ENCODE peak calls at places on chromosomes 6 and 20, in ten cellular contexts. One of them, this sample, is unnamed.
A peak's percentile ranks its signal among the peaks of the same experiment; 100 is the strongest.

GRCh38 chr6:68634503-68635411 is at the start of gene ADGRB3:
- DNase-seq in bronchial epithelial cell: peak; percentile 27
- DNase-seq in AG04450: no peak
- DNase-seq in fibroblast of lung: peak; percentile 68
- DNase-seq in BE2C: peak; percentile 97
- DNase-seq in esophagus squamous epithelium: no peak
- DNase-seq in sigmoid colon: peak; percentile 89
- DNase-seq in hepatocyte: peak; percentile 92
- DNase-seq in left ventricle myocardium inferior: peak; percentile 86
- DNase-seq in GM12865: peak; percentile 82
- DNase-seq in this sample: peak; percentile 83

GRCh38 chr6:154112181-154112809 is 73.3 kb downstream of the OPRM1 start:
- DNase-seq in bronchial epithelial cell: peak; percentile 98
- DNase-seq in AG04450: no peak
- DNase-seq in fibroblast of lung: peak; percentile 20
- DNase-seq in BE2C: no peak
- DNase-seq in esophagus squamous epithelium: no peak
- DNase-seq in sigmoid colon: no peak
- DNase-seq in hepatocyte: no peak
- DNase-seq in left ventricle myocardium inferior: no peak
- DNase-seq in GM12865: no peak
- DNase-seq in this sample: no peak

GRCh38 chr6:152575621-152576150 is 61.5 kb downstream of the SYNE1 start:
- DNase-seq in bronchial epithelial cell: peak; percentile 99
- DNase-seq in AG04450: no peak
- DNase-seq in fibroblast of lung: peak; percentile 58
- DNase-seq in BE2C: no peak
- DNase-seq in esophagus squamous epithelium: no peak
- DNase-seq in sigmoid colon: no peak
- DNase-seq in hepatocyte: no peak
- DNase-seq in left ventricle myocardium inferior: no peak
- DNase-seq in GM12865: peak; percentile 36
- DNase-seq in this sample: no peak

GRCh38 chr6:138253731-138254130 is 35.4 kb upstream of the PBOV1 start:
- DNase-seq in bronchial epithelial cell: no peak
- DNase-seq in AG04450: no peak
- DNase-seq in fibroblast of lung: no peak
- DNase-seq in BE2C: no peak
- DNase-seq in esophagus squamous epithelium: no peak
- DNase-seq in sigmoid colon: no peak
- DNase-seq in hepatocyte: no peak
- DNase-seq in left ventricle myocardium inferior: no peak
- DNase-seq in GM12865: no peak
- DNase-seq in this sample: no peak

GRCh38 chr20:1830240-1830639 is 65.0 kb upstream of the SIRPA start:
- DNase-seq in bronchial epithelial cell: peak; percentile 98
- DNase-seq in AG04450: peak; percentile 94
- DNase-seq in fibroblast of lung: peak; percentile 98
- DNase-seq in BE2C: peak; percentile 56
- DNase-seq in esophagus squamous epithelium: no peak
- DNase-seq in sigmoid colon: no peak
- DNase-seq in hepatocyte: peak; percentile 81
- DNase-seq in left ventricle myocardium inferior: peak; percentile 82
- DNase-seq in GM12865: no peak
- DNase-seq in this sample: no peak

GRCh38 chr6:4486543-4487319 is 289.5 kb upstream of the CDYL start:
- DNase-seq in bronchial epithelial cell: no peak
- DNase-seq in AG04450: no peak
- DNase-seq in fibroblast of lung: peak; percentile 26
- DNase-seq in BE2C: no peak
- DNase-seq in esophagus squamous epithelium: no peak
- DNase-seq in sigmoid colon: no peak
- DNase-seq in hepatocyte: peak; percentile 27
- DNase-seq in left ventricle myocardium inferior: no peak
- DNase-seq in GM12865: no peak
- DNase-seq in this sample: no peak

GRCh38 chr6:117326396-117326795 is 61.0 kb downstream of the VGLL2 start:
- DNase-seq in bronchial epithelial cell: no peak
- DNase-seq in AG04450: no peak
- DNase-seq in fibroblast of lung: peak; percentile 22
- DNase-seq in BE2C: no peak
- DNase-seq in esophagus squamous epithelium: no peak
- DNase-seq in sigmoid colon: no peak
- DNase-seq in hepatocyte: no peak
- DNase-seq in left ventricle myocardium inferior: no peak
- DNase-seq in GM12865: no peak
- DNase-seq in this sample: no peak

GRCh38 chr20:35276408-35276807 is 1.5 kb downstream of the MMP24OS start:
- DNase-seq in bronchial epithelial cell: no peak
- DNase-seq in AG04450: no peak
- DNase-seq in fibroblast of lung: no peak
- DNase-seq in BE2C: no peak
- DNase-seq in esophagus squamous epithelium: no peak
- DNase-seq in sigmoid colon: no peak
- DNase-seq in hepatocyte: no peak
- DNase-seq in left ventricle myocardium inferior: no peak
- DNase-seq in GM12865: no peak
- DNase-seq in this sample: no peak

GRCh38 chr6:110537208-110538123 is 61.1 kb upstream of the SLC22A16 start:
- DNase-seq in bronchial epithelial cell: peak; percentile 97
- DNase-seq in AG04450: peak; percentile 78
- DNase-seq in fibroblast of lung: peak; percentile 96
- DNase-seq in BE2C: no peak
- DNase-seq in esophagus squamous epithelium: no peak
- DNase-seq in sigmoid colon: no peak
- DNase-seq in hepatocyte: peak; percentile 67
- DNase-seq in left ventricle myocardium inferior: no peak
- DNase-seq in GM12865: no peak
- DNase-seq in this sample: no peak

GRCh38 chr20:34365765-34366213 is 2.7 kb downstream of the ITCH start:
- DNase-seq in bronchial epithelial cell: no peak
- DNase-seq in AG04450: no peak
- DNase-seq in fibroblast of lung: no peak
- DNase-seq in BE2C: no peak
- DNase-seq in esophagus squamous epithelium: no peak
- DNase-seq in sigmoid colon: no peak
- DNase-seq in hepatocyte: no peak
- DNase-seq in left ventricle myocardium inferior: no peak
- DNase-seq in GM12865: peak; percentile 85
- DNase-seq in this sample: no peak

GRCh38 chr6:46376562-46376969 is 114.7 kb downstream of the RCAN2 start:
- DNase-seq in bronchial epithelial cell: no peak
- DNase-seq in AG04450: no peak
- DNase-seq in fibroblast of lung: no peak
- DNase-seq in BE2C: no peak
- DNase-seq in esophagus squamous epithelium: no peak
- DNase-seq in sigmoid colon: no peak
- DNase-seq in hepatocyte: no peak
- DNase-seq in left ventricle myocardium inferior: no peak
- DNase-seq in GM12865: peak; percentile 75
- DNase-seq in this sample: no peak

DNA sequence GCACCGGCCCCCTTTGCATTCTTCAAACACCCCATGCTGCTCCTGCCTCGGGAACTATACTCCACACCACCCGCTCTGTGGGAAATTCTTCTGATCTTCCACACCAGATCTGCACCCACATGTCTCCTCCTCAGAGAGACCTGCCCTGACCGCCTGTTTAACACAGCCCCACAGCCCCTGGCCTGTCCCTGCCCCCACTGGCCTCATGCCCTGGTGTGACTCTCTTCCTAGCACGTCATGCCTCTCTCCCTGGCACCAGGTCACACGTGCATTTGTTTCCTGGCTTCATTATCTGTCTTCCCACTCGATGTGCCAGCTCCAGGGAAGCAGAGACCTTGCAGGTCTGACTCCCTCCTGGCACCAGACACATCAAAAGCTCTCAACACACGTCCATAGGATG is 79.6 kb downstream of the ANKRD60 start:
- DNase-seq in bronchial epithelial cell: no peak
- DNase-seq in AG04450: no peak
- DNase-seq in fibroblast of lung: no peak
- DNase-seq in BE2C: no peak
- DNase-seq in esophagus squamous epithelium: no peak
- DNase-seq in sigmoid colon: no peak
- DNase-seq in hepatocyte: no peak
- DNase-seq in left ventricle myocardium inferior: no peak
- DNase-seq in GM12865: no peak
- DNase-seq in this sample: no peak
- H3K4me3 ChIP-seq in bronchial epithelial cell: no peak overlapping the region
- H3K4me3 ChIP-seq in AG04450: no peak overlapping the region
- H3K4me3 ChIP-seq in fibroblast of lung: no peak overlapping the region
- H3K4me3 ChIP-seq in BE2C: no peak overlapping the region
- H3K4me3 ChIP-seq in esophagus squamous epithelium: no peak overlapping the region
- H3K4me3 ChIP-seq in sigmoid colon: no peak overlapping the region
- H3K4me3 ChIP-seq in hepatocyte: no peak overlapping the region
- H3K4me3 ChIP-seq in left ventricle myocardium inferior: no peak overlapping the region
- H3K4me3 ChIP-seq in GM12865: no peak overlapping the region
- H3K4me3 ChIP-seq in this sample: no peak overlapping the region

GRCh38 chr6:122947355-122947754 is 48.7 kb upstream of the CLVS2 start:
- DNase-seq in bronchial epithelial cell: peak; percentile 30
- DNase-seq in AG04450: no peak
- DNase-seq in fibroblast of lung: no peak
- DNase-seq in BE2C: no peak
- DNase-seq in esophagus squamous epithelium: no peak
- DNase-seq in sigmoid colon: no peak
- DNase-seq in hepatocyte: peak; percentile 34
- DNase-seq in left ventricle myocardium inferior: no peak
- DNase-seq in GM12865: no peak
- DNase-seq in this sample: no peak
- TF ChIP-seq CTCF in bronchial epithelial cell: peak; percentile 76
- TF ChIP-seq CTCF in AG04450: no peak
- TF ChIP-seq CTCF in fibroblast of lung: no peak
- TF ChIP-seq CTCF in BE2C: no peak
- TF ChIP-seq CTCF in esophagus squamous epithelium: no peak
- TF ChIP-seq CTCF in sigmoid colon: no peak
- TF ChIP-seq CTCF in hepatocyte: peak; percentile 54
- TF ChIP-seq CTCF in left ventricle myocardium inferior: peak; percentile 44
- TF ChIP-seq CTCF in GM12865: peak; percentile 23
- TF ChIP-seq CTCF in this sample: no peak

DNA sequence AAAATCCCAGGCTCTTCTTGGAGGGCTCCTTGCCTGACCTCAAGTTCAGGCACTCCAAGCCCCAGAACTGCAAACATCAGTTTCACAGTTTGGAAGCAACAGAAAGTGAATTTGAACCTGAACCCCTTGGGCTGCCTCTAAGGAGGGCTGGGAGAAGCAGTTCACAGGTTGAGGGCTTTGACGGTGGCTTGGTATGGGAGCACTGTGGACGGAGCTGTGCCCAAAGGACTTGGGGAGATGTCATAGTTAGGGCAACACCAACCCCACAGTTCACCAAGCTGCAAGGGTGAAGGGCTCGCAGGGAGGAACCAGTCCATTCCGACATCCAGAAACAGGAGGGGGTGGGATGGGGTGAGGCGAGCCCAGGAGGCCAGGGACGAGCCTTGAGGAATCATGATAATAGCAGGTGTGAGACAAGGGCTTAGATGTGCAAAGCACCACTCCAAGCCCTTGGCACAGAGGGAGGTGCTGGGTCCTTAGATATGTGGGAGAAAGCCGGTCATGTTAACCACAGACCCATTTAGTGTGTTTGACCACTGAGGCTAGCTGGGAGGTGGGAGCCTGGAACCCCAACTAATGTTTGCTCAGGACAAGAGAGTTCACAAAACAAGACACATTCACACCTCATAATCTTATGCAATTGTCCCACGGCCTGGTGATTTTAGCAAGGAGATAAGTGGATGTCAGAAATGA is 4.3 kb downstream of the CEBPB start:
- DNase-seq in bronchial epithelial cell: no peak
- DNase-seq in AG04450: no peak
- DNase-seq in fibroblast of lung: no peak
- DNase-seq in BE2C: no peak
- DNase-seq in esophagus squamous epithelium: no peak
- DNase-seq in sigmoid colon: peak; percentile 80
- DNase-seq in hepatocyte: no peak
- DNase-seq in left ventricle myocardium inferior: no peak
- DNase-seq in GM12865: no peak
- DNase-seq in this sample: no peak
- H3K4me3 ChIP-seq in bronchial epithelial cell: no peak overlapping the region
- H3K4me3 ChIP-seq in AG04450: peak overlapping the region; percentile 97
- H3K4me3 ChIP-seq in fibroblast of lung: no peak overlapping the region
- H3K4me3 ChIP-seq in BE2C: no peak overlapping the region
- H3K4me3 ChIP-seq in esophagus squamous epithelium: no peak overlapping the region
- H3K4me3 ChIP-seq in sigmoid colon: peak overlapping the region; percentile 79
- H3K4me3 ChIP-seq in hepatocyte: no peak overlapping the region
- H3K4me3 ChIP-seq in left ventricle myocardium inferior: peak overlapping the region; percentile 94
- H3K4me3 ChIP-seq in GM12865: no peak overlapping the region
- H3K4me3 ChIP-seq in this sample: peak overlapping the region; percentile 87

DNA sequence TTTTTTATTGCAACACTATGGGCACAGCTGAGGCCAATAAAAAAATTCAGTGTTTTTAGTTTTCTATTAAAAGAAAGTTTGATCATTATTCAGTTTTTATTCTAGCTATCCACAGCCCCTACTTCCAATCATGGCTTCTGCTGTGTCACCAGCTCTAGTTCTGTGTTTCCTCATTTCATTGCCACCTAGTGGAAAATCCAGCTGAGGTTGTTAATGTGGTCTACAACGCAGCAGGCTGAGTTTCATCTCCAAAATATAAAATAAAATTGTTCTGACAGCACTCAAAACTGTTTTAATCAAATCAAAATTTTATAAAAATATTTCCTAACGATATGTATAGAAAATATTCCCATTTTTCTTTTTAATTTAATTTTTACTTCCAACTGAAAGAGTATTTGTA is 13.6 kb downstream of the COL9A1 start:
- DNase-seq in bronchial epithelial cell: no peak
- DNase-seq in AG04450: no peak
- DNase-seq in fibroblast of lung: no peak
- DNase-seq in BE2C: no peak
- DNase-seq in esophagus squamous epithelium: no peak
- DNase-seq in sigmoid colon: no peak
- DNase-seq in hepatocyte: no peak
- DNase-seq in left ventricle myocardium inferior: no peak
- DNase-seq in GM12865: no peak
- DNase-seq in this sample: no peak
- TF ChIP-seq CTCF in bronchial epithelial cell: no peak
- TF ChIP-seq CTCF in AG04450: no peak
- TF ChIP-seq CTCF in fibroblast of lung: no peak
- TF ChIP-seq CTCF in BE2C: peak; percentile 42
- TF ChIP-seq CTCF in esophagus squamous epithelium: no peak
- TF ChIP-seq CTCF in sigmoid colon: no peak
- TF ChIP-seq CTCF in hepatocyte: peak; percentile 42
- TF ChIP-seq CTCF in left ventricle myocardium inferior: peak; percentile 40
- TF ChIP-seq CTCF in GM12865: no peak
- TF ChIP-seq CTCF in this sample: no peak

This sample was measured in upper lobe of right lung.